ENCODE peak calls at places on chromosomes 7 and 10, in eight cellular contexts. H, Q, R, G, Z, K, P and N are unnamed samples.

GRCh38 chr7:114047889-114048288 is 129.1 kb upstream of the PPP1R3A start:
- DNase-seq in H (no peak), Q (no peak), R (no peak), G (peak), Z (no peak), K (no peak), P (no peak), N (no peak)

GRCh38 chr7:101174322-101174854 is 5.7 kb downstream of the NAT16 start:
- DNase-seq in H (no peak), Q (no peak), R (no peak), G (no peak), Z (no peak), K (no peak), P (no peak), N (no peak)

GRCh38 chr7:103962070-103962469 is 27.4 kb downstream of the RELN start:
- DNase-seq in H (no peak), Q (no peak), R (no peak), G (no peak), Z (no peak), K (no peak), P (no peak), N (no peak)

GRCh38 chr7:134834689-134835462 is 55.4 kb downstream of the CALD1 start:
- DNase-seq in H (peak), Q (no peak), R (no peak), G (peak), Z (no peak), K (no peak), P (no peak), N (no peak)

GRCh38 chr7:104328308-104328969 is at the start of gene LHFPL3:
- DNase-seq in H (no peak), Q (peak), R (no peak), G (peak), Z (no peak), K (no peak), P (no peak), N (no peak)

GRCh38 chr10:42783181-42783549 is 570 bp downstream of the BMS1 start:
- DNase-seq in H (no peak), Q (no peak), R (no peak), G (peak), Z (no peak), K (no peak), P (no peak), N (no peak)

GRCh38 chr10:84783386-84783785 is 455.0 kb downstream of the CCSER2 start:
- DNase-seq in H (no peak), Q (no peak), R (no peak), G (peak), Z (peak), K (no peak), P (no peak), N (no peak)

GRCh38 chr7:5216931-5217330 is 26.9 kb downstream of the WIPI2 start:
- DNase-seq in H (no peak), Q (no peak), R (no peak), G (no peak), Z (no peak), K (no peak), P (no peak), N (no peak)

GRCh38 chr10:97960269-97960869 is 70.1 kb downstream of the CRTAC1 start:
- DNase-seq in H (no peak), Q (no peak), R (no peak), G (no peak), Z (no peak), K (no peak), P (no peak), N (no peak)

GRCh38 chr7:47449810-47450586 is 131.9 kb downstream of the TNS3 start:
- DNase-seq in H (no peak), Q (no peak), R (no peak), G (peak), Z (no peak), K (no peak), P (no peak), N (no peak)

GRCh38 chr7:49643321-49643720 is 130.1 kb upstream of the VWC2 start:
- DNase-seq in H (no peak), Q (no peak), R (no peak), G (no peak), Z (no peak), K (no peak), P (no peak), N (no peak)

GRCh38 chr7:49001610-49002033 is 77.3 kb downstream of the CDC14C start:
- DNase-seq in H (no peak), Q (no peak), R (no peak), G (peak), Z (peak), K (no peak), P (no peak), N (no peak)

GRCh38 chr7:41973331-41973730 is 263.7 kb downstream of the GLI3 start:
- DNase-seq in H (no peak), Q (no peak), R (no peak), G (no peak), Z (no peak), K (no peak), P (no peak), N (no peak)

GRCh38 chr10:5656737-5657579 is 9.4 kb downstream of the ASB13 start:
- DNase-seq in H (no peak), Q (no peak), R (no peak), G (no peak), Z (peak), K (no peak), P (no peak), N (peak)

GRCh38 chr10:71231196-71231595 is 18.8 kb downstream of the UNC5B start:
- DNase-seq in H (no peak), Q (peak), R (no peak), G (no peak), Z (no peak), K (no peak), P (no peak), N (no peak)

GRCh38 chr7:117790731-117791130 is 82.5 kb downstream of the CTTNBP2 start:
- DNase-seq in H (no peak), Q (no peak), R (no peak), G (no peak), Z (no peak), K (no peak), P (no peak), N (no peak)

GRCh38 chr10:77737608-77738007 is 100.0 kb upstream of the KCNMA1 start:
- DNase-seq in H (no peak), Q (no peak), R (no peak), G (peak), Z (no peak), K (no peak), P (no peak), N (no peak)

GRCh38 chr10:49394933-49395740 is 752 bp downstream of the DRGX start:
- DNase-seq in H (no peak), Q (peak), R (no peak), G (no peak), Z (no peak), K (no peak), P (no peak), N (no peak)

GRCh38 chr7:101819913-101820522 is 2.6 kb downstream of the CUX1 start:
- DNase-seq in H (no peak), Q (no peak), R (no peak), G (no peak), Z (no peak), K (no peak), P (no peak), N (no peak)

GRCh38 chr7:7719235-7719634 is 828 bp upstream of the RPA3 start:
- DNase-seq in H (no peak), Q (no peak), R (no peak), G (peak), Z (peak), K (peak), P (no peak), N (peak)

GRCh38 chr7:81616951-81617350 is 152.9 kb downstream of the HGF start:
- DNase-seq in H (no peak), Q (no peak), R (no peak), G (peak), Z (no peak), K (no peak), P (no peak), N (no peak)

GRCh38 chr10:122113161-122113944 is 124.4 kb downstream of the TACC2 start:
- DNase-seq in H (peak), Q (peak), R (peak), G (peak), Z (no peak), K (peak), P (peak), N (no peak)

GRCh38 chr10:22715290-22715625 is 880 bp upstream of the PIP4K2A start:
- DNase-seq in H (no peak), Q (no peak), R (no peak), G (no peak), Z (no peak), K (no peak), P (no peak), N (peak)

GRCh38 chr10:88127266-88127665 is 263.8 kb downstream of the PTEN start:
- DNase-seq in H (no peak), Q (no peak), R (no peak), G (no peak), Z (no peak), K (no peak), P (no peak), N (no peak)

GRCh38 chr10:88126699-88127098 is 263.3 kb downstream of the PTEN start:
- DNase-seq in H (no peak), Q (no peak), R (no peak), G (no peak), Z (no peak), K (no peak), P (no peak), N (no peak)

GRCh38 chr10:88127766-88128165 is 264.3 kb downstream of the PTEN start:
- DNase-seq in H (no peak), Q (no peak), R (no peak), G (no peak), Z (no peak), K (no peak), P (no peak), N (no peak)

GRCh38 chr10:88130912-88131311 is 267.5 kb downstream of the PTEN start:
- DNase-seq in H (no peak), Q (no peak), R (no peak), G (no peak), Z (no peak), K (no peak), P (no peak), N (no peak)

DNA sequence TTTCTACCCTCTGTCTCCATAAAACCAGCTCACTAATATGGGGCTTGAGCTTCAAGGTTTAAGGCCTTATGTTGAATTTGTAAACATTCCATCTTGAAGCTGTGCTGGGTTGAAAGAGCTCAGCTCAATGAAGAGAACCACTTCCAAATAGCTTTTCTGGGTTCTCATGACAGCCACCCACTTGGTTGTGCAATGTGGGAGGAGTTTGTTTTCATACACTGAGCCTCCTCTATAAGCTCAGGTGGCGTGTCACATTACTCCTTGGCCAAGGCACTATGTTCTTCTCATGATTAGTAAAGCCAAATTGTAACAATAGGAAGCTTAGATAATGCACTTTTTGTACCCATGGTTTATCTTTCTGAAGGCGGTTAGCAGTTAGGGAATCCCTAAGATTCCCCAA is 265.6 kb downstream of the PTEN start:
- DNase-seq in H (no peak), Q (no peak), R (no peak), G (no peak), Z (no peak), K (no peak), P (no peak), N (no peak)
- H3K27ac ChIP-seq in H (no peak), Q (no peak), R (no peak), G (no peak), Z (no peak), K (no peak), P (no peak), N (no peak)

GRCh38 chr10:76651148-76651547 is 986.5 kb downstream of the KCNMA1 start:
- DNase-seq in H (no peak), Q (no peak), R (no peak), G (peak), Z (no peak), K (no peak), P (no peak), N (no peak)
- H3K4me3 ChIP-seq in H (no peak), Q (no peak), R (no peak), G (no peak), Z (no peak), K (no peak), P (no peak), N (no peak)

DNA sequence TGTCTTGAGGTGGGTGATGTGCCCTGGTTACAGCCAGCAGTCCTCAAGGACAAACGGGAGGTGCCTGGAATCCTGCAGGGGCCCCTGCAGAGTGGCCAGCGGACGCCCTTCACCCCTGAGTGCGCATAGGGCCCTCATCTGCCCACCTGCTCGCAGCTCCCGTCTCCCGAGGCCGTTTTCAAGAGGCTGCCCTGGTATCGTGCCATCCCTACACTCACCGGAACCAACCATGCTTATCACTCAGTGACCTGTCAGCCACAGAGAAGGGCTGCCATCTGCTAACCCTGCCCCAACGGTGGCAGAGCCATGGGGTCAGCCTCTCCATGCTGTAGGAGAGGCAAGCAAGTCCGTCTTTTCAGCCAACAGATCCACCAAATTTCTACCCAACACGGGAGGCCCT is 122.0 kb downstream of the FAM53B start:
- DNase-seq in H (no peak), Q (no peak), R (no peak), G (no peak), Z (no peak), K (no peak), P (no peak), N (no peak)
- H3K27ac ChIP-seq in H (no peak), Q (no peak), R (no peak), G (no peak), Z (no peak), K (no peak), P (peak), N (no peak)

GRCh38 chr7:99839560-99840011 is 11.8 kb downstream of the CYP3A43 start:
- DNase-seq in H (no peak), Q (no peak), R (no peak), G (no peak), Z (no peak), K (no peak), P (no peak), N (no peak)
- H3K4me3 ChIP-seq in H (no peak), Q (no peak), R (no peak), G (no peak), Z (no peak), K (no peak), P (no peak), N (no peak)

DNA sequence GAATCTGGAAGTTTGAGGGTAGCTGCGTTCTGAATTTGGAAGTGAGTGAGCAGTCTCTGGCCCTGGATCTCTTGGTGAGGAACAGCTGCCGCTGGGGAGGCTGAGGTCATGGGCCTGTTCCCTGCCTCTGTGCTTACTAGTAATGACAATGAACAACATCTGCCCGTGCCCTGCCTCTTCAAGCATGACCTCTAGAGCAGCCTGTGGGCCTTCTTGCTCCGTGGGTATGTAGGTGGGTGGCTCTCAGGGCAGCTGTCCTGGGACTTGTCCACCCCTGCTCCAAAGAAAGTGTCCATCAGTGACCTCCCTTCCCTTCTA is 186.2 kb downstream of the CXCL12 start:
- DNase-seq in H (peak), Q (peak), R (no peak), G (no peak), Z (no peak), K (no peak), P (no peak), N (no peak)
- H3K27ac ChIP-seq in H (peak), Q (no peak), R (peak), G (no peak), Z (no peak), K (peak), P (no peak), N (no peak)

GRCh38 chr7:106155027-106155426 is 42.9 kb upstream of the SYPL1 start:
- DNase-seq in H (no peak), Q (no peak), R (no peak), G (no peak), Z (no peak), K (no peak), P (no peak), N (no peak)

GRCh38 chr7:106153891-106154449 is 41.9 kb upstream of the SYPL1 start:
- DNase-seq in H (peak), Q (peak), R (peak), G (peak), Z (peak), K (peak), P (peak), N (peak)

GRCh38 chr7:106152313-106152665 is 40.2 kb upstream of the SYPL1 start:
- DNase-seq in H (no peak), Q (no peak), R (no peak), G (no peak), Z (no peak), K (no peak), P (no peak), N (no peak)

DNA sequence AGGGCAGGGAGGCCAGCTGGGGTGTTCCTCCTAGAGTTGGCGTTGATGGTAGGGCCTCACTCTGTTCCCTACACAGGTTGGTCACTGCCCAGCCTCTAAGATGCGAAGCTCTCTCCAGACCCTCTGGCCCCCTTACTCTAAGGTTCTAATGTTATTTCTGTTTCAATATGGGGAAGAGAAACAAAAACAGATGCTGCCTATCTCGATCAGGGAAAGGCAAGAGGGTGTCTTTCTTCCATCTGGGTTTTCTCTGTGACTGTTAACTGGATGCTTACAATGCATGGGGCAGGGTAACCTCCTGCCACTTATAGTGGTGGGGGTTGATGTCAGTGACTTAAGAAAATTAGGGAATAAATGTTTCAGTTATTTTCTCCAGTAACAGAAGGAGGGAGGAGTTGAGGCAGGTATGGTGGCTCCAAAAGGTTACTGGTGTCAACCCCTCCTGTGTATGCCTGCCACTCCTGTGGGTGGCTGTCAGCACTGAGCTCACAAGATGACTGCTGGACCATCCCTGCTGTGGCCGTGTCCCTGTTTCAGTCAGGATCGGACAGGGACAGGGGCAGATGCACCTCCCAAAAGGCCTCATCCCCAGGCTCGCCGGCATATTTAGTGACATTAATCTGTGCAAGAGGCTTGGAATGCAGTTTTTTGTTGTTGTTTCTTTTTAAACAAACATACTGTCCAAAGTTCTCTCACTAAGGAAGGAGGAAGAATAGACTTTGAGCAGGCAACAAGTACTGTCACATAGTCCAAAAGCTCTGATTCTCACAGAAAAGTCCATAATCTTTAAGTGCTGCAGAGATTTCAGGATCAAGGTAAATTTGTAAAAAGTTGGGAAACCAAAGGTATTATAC is 39.6 kb upstream of the SYPL1 start:
- DNase-seq in H (no peak), Q (no peak), R (no peak), G (no peak), Z (no peak), K (no peak), P (no peak), N (no peak)
- H3K4me3 ChIP-seq in H (no peak), Q (no peak), R (no peak), G (no peak), Z (no peak), K (no peak), P (no peak), N (no peak)

GRCh38 chr10:102400061-102400460 is 4.6 kb downstream of the NFKB2 start:
- DNase-seq in H (no peak), Q (peak), R (no peak), G (no peak), Z (no peak), K (no peak), P (no peak), N (no peak)
- H3K27ac ChIP-seq in H (peak), Q (no peak), R (peak), G (no peak), Z (peak), K (peak), P (no peak), N (peak)

GRCh38 chr10:74431816-74432215 is 280.8 kb downstream of the ADK start:
- DNase-seq in H (no peak), Q (no peak), R (no peak), G (no peak), Z (no peak), K (no peak), P (no peak), N (no peak)
- H3K4me3 ChIP-seq in H (no peak), Q (no peak), R (no peak), G (no peak), Z (no peak), K (no peak), P (no peak), N (no peak)

GRCh38 chr10:31032515-31033132 is 959 bp upstream of the ZNF438 start:
- DNase-seq in H (no peak), Q (peak), R (peak), G (no peak), Z (no peak), K (no peak), P (no peak), N (no peak)
- H3K27ac ChIP-seq in H (peak), Q (peak), R (peak), G (peak), Z (peak), K (peak), P (peak), N (peak)